ENCODE peak calls at places on chromosome 13, in four cellular contexts. One of them, this sample, is unnamed.

GRCh38 chr13:48251616-48252081 is 18.6 kb downstream of the ITM2B start:
- DNase-seq in GM12878: no peak
- DNase-seq in K562: no peak
- DNase-seq in SK-N-SH: no peak
- DNase-seq in this sample: no peak

GRCh38 chr13:29707876-29708543 is 112.5 kb upstream of the SLC7A1 start:
- DNase-seq in K562: peak; percentile 52
- DNase-seq in SK-N-SH: peak; percentile 41
- DNase-seq in GM12878: no peak
- DNase-seq in this sample: peak; percentile 81

GRCh38 chr13:40401911-40402776 is 264.3 kb downstream of the FOXO1 start:
- DNase-seq in K562: peak; percentile 68
- DNase-seq in SK-N-SH: no peak
- DNase-seq in GM12878: peak; percentile 74
- DNase-seq in this sample: no peak

GRCh38 chr13:98317573-98318171 is 140.6 kb upstream of the RNF113B start:
- DNase-seq in SK-N-SH: no peak
- DNase-seq in K562: no peak
- DNase-seq in GM12878: no peak
- DNase-seq in this sample: no peak

GRCh38 chr13:99083976-99084375 is 106.1 kb upstream of the DOCK9 start:
- DNase-seq in SK-N-SH: no peak
- DNase-seq in GM12878: no peak
- DNase-seq in K562: no peak
- DNase-seq in this sample: no peak

GRCh38 chr13:97224544-97225324 is 2.6 kb downstream of the MBNL2 start:
- DNase-seq in K562: no peak
- DNase-seq in SK-N-SH: no peak
- DNase-seq in GM12878: no peak
- DNase-seq in this sample: no peak

GRCh38 chr13:24306632-24307031 is 2.7 kb upstream of the C1QTNF9 start:
- DNase-seq in GM12878: no peak
- DNase-seq in SK-N-SH: no peak
- DNase-seq in K562: no peak
- DNase-seq in this sample: no peak

GRCh38 chr13:101529419-101529818 is 76.9 kb downstream of the ITGBL1 start:
- DNase-seq in SK-N-SH: no peak
- DNase-seq in K562: no peak
- DNase-seq in GM12878: no peak
- DNase-seq in this sample: no peak

GRCh38 chr13:82758056-82758455 is 1124.2 kb downstream of the SLITRK1 start:
- DNase-seq in K562: peak; percentile 0
- DNase-seq in GM12878: no peak
- DNase-seq in SK-N-SH: peak; percentile 37
- DNase-seq in this sample: peak; percentile 61

GRCh38 chr13:85509512-85509911 is 289.7 kb downstream of the SLITRK6 start:
- DNase-seq in GM12878: no peak
- DNase-seq in SK-N-SH: no peak
- DNase-seq in K562: no peak
- DNase-seq in this sample: no peak

GRCh38 chr13:70310720-70311119 is 202.5 kb upstream of the KLHL1 start:
- DNase-seq in SK-N-SH: peak; percentile 48
- DNase-seq in GM12878: no peak
- DNase-seq in K562: peak; percentile 0
- DNase-seq in this sample: peak; percentile 29

GRCh38 chr13:37869506-37869755 is 141 bp downstream of the TRPC4 start:
- DNase-seq in SK-N-SH: no peak
- DNase-seq in GM12878: no peak
- DNase-seq in K562: no peak
- DNase-seq in this sample: no peak

GRCh38 chr13:21688056-21688455 is 17.2 kb downstream of the FGF9 start:
- DNase-seq in GM12878: no peak
- DNase-seq in SK-N-SH: no peak
- DNase-seq in K562: no peak
- DNase-seq in this sample: no peak

GRCh38 chr13:50596776-50597203 is 246.7 kb downstream of the DLEU7 start:
- DNase-seq in GM12878: no peak
- DNase-seq in SK-N-SH: peak; percentile 61
- DNase-seq in K562: no peak
- DNase-seq in this sample: no peak

GRCh38 chr13:46062190-46062589 is 9.6 kb upstream of the ZC3H13 start:
- DNase-seq in SK-N-SH: no peak
- DNase-seq in K562: no peak
- DNase-seq in GM12878: no peak
- DNase-seq in this sample: no peak

GRCh38 chr13:80340643-80341097 is 256 bp downstream of the SPRY2 start:
- DNase-seq in SK-N-SH: no peak
- DNase-seq in K562: no peak
- DNase-seq in GM12878: no peak
- DNase-seq in this sample: no peak

GRCh38 chr13:42396501-42396900 is 124.5 kb downstream of the AKAP11 start:
- DNase-seq in SK-N-SH: no peak
- DNase-seq in K562: no peak
- DNase-seq in GM12878: no peak
- DNase-seq in this sample: no peak

GRCh38 chr13:28459911-28460310 is 35.0 kb downstream of the FLT1 start:
- DNase-seq in SK-N-SH: no peak
- DNase-seq in K562: no peak
- DNase-seq in GM12878: no peak
- DNase-seq in this sample: no peak

GRCh38 chr13:108495686-108496363 is 133.6 kb upstream of the MYO16 start:
- DNase-seq in K562: peak; percentile 12
- DNase-seq in GM12878: no peak
- DNase-seq in SK-N-SH: peak; percentile 57
- DNase-seq in this sample: peak; percentile 49

GRCh38 chr13:30829145-30829544 is 76.9 kb upstream of the MEDAG start:
- DNase-seq in SK-N-SH: no peak
- DNase-seq in K562: no peak
- DNase-seq in GM12878: no peak
- DNase-seq in this sample: no peak

GRCh38 chr13:62997038-62997619 is 1581.5 kb upstream of the PCDH20 start:
- DNase-seq in SK-N-SH: no peak
- DNase-seq in K562: no peak
- DNase-seq in GM12878: no peak
- DNase-seq in this sample: no peak

GRCh38 chr13:48233886-48234488 is 981 bp downstream of the ITM2B start:
- DNase-seq in K562: no peak
- DNase-seq in SK-N-SH: no peak
- DNase-seq in GM12878: peak; percentile 30
- DNase-seq in this sample: no peak

GRCh38 chr13:98804336-98804855 is 51.9 kb upstream of the SLC15A1 start:
- DNase-seq in GM12878: no peak
- DNase-seq in SK-N-SH: no peak
- DNase-seq in K562: no peak
- DNase-seq in this sample: no peak

GRCh38 chr13:86298741-86299140 is 499.5 kb upstream of the SLITRK6 start:
- DNase-seq in GM12878: no peak
- DNase-seq in K562: no peak
- DNase-seq in SK-N-SH: peak; percentile 0
- DNase-seq in this sample: no peak

GRCh38 chr13:103371271-103371670 is 305.1 kb upstream of the SLC10A2 start:
- DNase-seq in K562: no peak
- DNase-seq in GM12878: no peak
- DNase-seq in SK-N-SH: no peak
- DNase-seq in this sample: no peak

GRCh38 chr13:95229855-95230254 is 71.4 kb downstream of the ABCC4 start:
- DNase-seq in GM12878: no peak
- DNase-seq in K562: peak; percentile 47
- DNase-seq in SK-N-SH: no peak
- DNase-seq in this sample: no peak

GRCh38 chr13:95234242-95234641 is 67.0 kb downstream of the ABCC4 start:
- DNase-seq in K562: no peak
- DNase-seq in SK-N-SH: no peak
- DNase-seq in GM12878: no peak
- DNase-seq in this sample: no peak

GRCh38 chr13:95233026-95233635 is 68.1 kb downstream of the ABCC4 start:
- DNase-seq in GM12878: no peak
- DNase-seq in SK-N-SH: peak; percentile 57
- DNase-seq in K562: no peak
- DNase-seq in this sample: no peak

GRCh38 chr13:95228130-95228529 is 73.1 kb downstream of the ABCC4 start:
- DNase-seq in SK-N-SH: no peak
- DNase-seq in K562: no peak
- DNase-seq in GM12878: no peak
- DNase-seq in this sample: no peak

GRCh38 chr13:95231393-95231792 is 69.9 kb downstream of the ABCC4 start:
- DNase-seq in K562: no peak
- DNase-seq in GM12878: no peak
- DNase-seq in SK-N-SH: no peak
- DNase-seq in this sample: no peak
- TF ChIP-seq USF1 in K562: no peak
- TF ChIP-seq USF1 in GM12878: no peak
- TF ChIP-seq USF1 in SK-N-SH: no peak
- TF ChIP-seq USF1 in this sample: no peak

DNA sequence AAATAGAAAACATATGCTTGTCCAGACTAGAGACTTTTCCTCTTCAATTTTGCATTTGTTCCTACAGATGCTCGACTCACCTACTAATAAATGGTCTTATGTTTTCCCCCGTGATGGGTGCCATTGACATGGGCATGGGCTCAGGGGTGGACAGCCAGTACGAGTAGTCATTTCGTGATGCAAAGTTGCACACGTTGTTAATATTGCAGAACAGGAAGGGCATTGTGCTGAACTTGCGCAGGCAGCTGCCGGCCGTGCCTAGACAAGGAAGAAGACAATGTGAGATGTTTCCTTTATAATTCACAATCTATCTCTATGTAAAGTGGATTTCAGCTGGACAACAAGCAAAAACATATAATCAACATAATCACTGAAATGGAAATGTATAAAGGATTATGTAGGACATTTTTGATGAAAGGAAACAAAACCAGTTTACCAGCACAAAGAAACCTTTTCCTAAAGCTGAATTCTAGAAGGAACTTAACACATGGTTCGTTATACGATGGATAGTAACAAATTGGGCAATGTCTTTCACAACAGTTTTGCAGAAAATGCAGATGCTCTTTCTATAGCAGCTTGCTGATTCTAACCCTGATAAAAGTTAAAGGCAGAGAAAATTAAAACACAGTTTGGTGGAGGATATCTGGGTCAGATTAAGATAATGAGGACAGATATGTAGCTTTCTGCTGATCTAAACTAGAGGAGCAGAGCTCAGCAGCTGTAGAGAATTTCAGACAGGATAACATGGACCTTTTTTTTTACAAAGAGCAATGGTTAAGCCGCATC is 145.7 kb downstream of the COL4A1 start:
- DNase-seq in GM12878: no peak
- DNase-seq in K562: no peak
- DNase-seq in SK-N-SH: peak; percentile 51
- DNase-seq in this sample: no peak
- TF ChIP-seq USF1 in GM12878: no peak
- TF ChIP-seq USF1 in K562: no peak
- TF ChIP-seq USF1 in SK-N-SH: no peak
- TF ChIP-seq USF1 in this sample: no peak

DNA sequence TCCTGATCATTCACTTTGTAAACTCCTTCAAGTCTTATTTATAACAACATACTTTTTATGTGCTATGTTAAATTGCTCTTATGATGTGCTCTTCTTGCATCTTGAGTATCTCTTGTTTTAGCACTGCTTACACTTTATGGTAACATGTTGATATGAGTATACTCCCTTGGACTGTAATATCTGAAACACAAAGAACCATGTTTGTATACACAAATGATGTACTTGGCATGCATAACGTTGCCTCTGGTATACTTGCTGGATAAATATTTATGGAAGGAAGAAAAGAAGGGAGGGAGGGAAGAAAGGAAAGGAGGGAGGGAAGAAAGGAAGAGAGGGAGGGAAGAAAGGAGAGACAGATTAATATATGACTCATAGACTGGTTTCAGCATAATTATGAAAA is 333.2 kb downstream of the PCDH9 start:
- DNase-seq in K562: no peak
- DNase-seq in SK-N-SH: no peak
- DNase-seq in GM12878: no peak
- DNase-seq in this sample: no peak
- TF ChIP-seq USF1 in K562: no peak
- TF ChIP-seq USF1 in SK-N-SH: no peak
- TF ChIP-seq USF1 in GM12878: no peak
- TF ChIP-seq USF1 in this sample: no peak

GRCh38 chr13:26621731-26622401 is 64.4 kb downstream of the WASF3 start:
- DNase-seq in K562: no peak
- DNase-seq in GM12878: no peak
- DNase-seq in SK-N-SH: no peak
- DNase-seq in this sample: no peak

GRCh38 chr13:26618726-26619125 is 61.2 kb downstream of the WASF3 start:
- DNase-seq in SK-N-SH: no peak
- DNase-seq in GM12878: no peak
- DNase-seq in K562: no peak
- DNase-seq in this sample: no peak

GRCh38 chr13:26614721-26615120 is 57.2 kb downstream of the WASF3 start:
- DNase-seq in SK-N-SH: no peak
- DNase-seq in K562: no peak
- DNase-seq in GM12878: no peak
- DNase-seq in this sample: no peak

GRCh38 chr13:26619321-26619720 is 61.8 kb downstream of the WASF3 start:
- DNase-seq in GM12878: no peak
- DNase-seq in K562: no peak
- DNase-seq in SK-N-SH: no peak
- DNase-seq in this sample: no peak

DNA sequence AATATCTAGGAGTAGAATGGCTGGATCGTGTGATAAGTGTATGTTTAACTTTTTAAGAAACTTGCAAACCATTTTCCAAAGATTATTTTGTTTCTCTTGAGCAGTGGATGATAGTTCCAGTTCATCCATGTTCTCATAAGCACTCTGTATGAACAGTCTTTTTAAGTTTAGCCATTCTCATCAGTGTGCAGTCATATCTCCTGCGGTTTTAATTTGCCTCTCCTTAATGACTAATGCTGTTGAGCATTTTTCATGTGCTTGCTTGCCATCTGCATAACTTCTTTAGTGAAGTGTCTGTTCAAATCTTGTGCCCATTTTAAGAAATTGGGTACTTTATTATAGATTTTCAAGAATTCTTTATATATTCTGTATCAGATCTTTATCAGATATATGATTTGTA is 58.6 kb downstream of the WASF3 start:
- DNase-seq in GM12878: no peak
- DNase-seq in SK-N-SH: no peak
- DNase-seq in K562: no peak
- DNase-seq in this sample: no peak
- TF ChIP-seq USF1 in GM12878: no peak
- TF ChIP-seq USF1 in SK-N-SH: no peak
- TF ChIP-seq USF1 in K562: no peak
- TF ChIP-seq USF1 in this sample: no peak

GRCh38 chr13:113162783-113163685 is 4.6 kb downstream of the PROZ start:
- DNase-seq in SK-N-SH: no peak
- DNase-seq in K562: no peak
- DNase-seq in GM12878: no peak
- DNase-seq in this sample: no peak
- TF ChIP-seq USF1 in SK-N-SH: no peak
- TF ChIP-seq USF1 in K562: no peak
- TF ChIP-seq USF1 in GM12878: no peak
- TF ChIP-seq USF1 in this sample: no peak

GRCh38 chr13:96089749-96090239 is at the start of gene HS6ST3:
- DNase-seq in GM12878: no peak
- DNase-seq in K562: no peak
- DNase-seq in SK-N-SH: peak; percentile 79
- DNase-seq in this sample: peak; percentile 75
- TF ChIP-seq USF1 in GM12878: no peak
- TF ChIP-seq USF1 in K562: no peak
- TF ChIP-seq USF1 in SK-N-SH: no peak
- TF ChIP-seq USF1 in this sample: no peak